ENCODE peak calls at places on chromosomes 1 and 21, in seven cellular contexts. H, O, N, L, E, M and V are unnamed samples.

GRCh38 chr1:24385160-24385939 is 28.2 kb downstream of the STPG1 start:
- DNase-seq in H (no peak), O (no peak), N (peak), L (no peak), E (peak), M (no peak), V (no peak)

GRCh38 chr1:202016022-202016624 is 5.7 kb downstream of the ELF3 start:
- DNase-seq in H (no peak), O (no peak), N (peak), L (peak), E (peak), M (no peak), V (no peak)

GRCh38 chr1:93694039-93694438 is 12.4 kb upstream of the BCAR3 start:
- DNase-seq in H (peak), O (no peak), N (no peak), L (no peak), E (no peak), M (no peak), V (no peak)

GRCh38 chr1:5125208-5125607 is 470.8 kb downstream of the AJAP1 start:
- DNase-seq in H (no peak), O (no peak), N (no peak), L (no peak), E (no peak), M (no peak), V (no peak)

GRCh38 chr1:158864595-158864994 is 33.4 kb downstream of the MNDA start:
- DNase-seq in H (no peak), O (no peak), N (no peak), L (no peak), E (no peak), M (no peak), V (no peak)

GRCh38 chr1:167623951-167624350 is 6.1 kb upstream of the RCSD1 start:
- DNase-seq in H (no peak), O (no peak), N (no peak), L (no peak), E (peak), M (no peak), V (no peak)

GRCh38 chr1:222106369-222106768 is 364.5 kb upstream of the DUSP10 start:
- DNase-seq in H (no peak), O (no peak), N (no peak), L (no peak), E (no peak), M (no peak), V (no peak)

GRCh38 chr1:44681905-44682900 is 7.7 kb downstream of the ARMH1 start:
- DNase-seq in H (no peak), O (no peak), N (no peak), L (no peak), E (no peak), M (no peak), V (no peak)

GRCh38 chr1:9303916-9304315 is 11.2 kb downstream of the SPSB1 start:
- DNase-seq in H (no peak), O (no peak), N (no peak), L (no peak), E (no peak), M (no peak), V (no peak)

GRCh38 chr1:47781171-47781959 is 215.8 kb downstream of the TRABD2B start:
- DNase-seq in H (no peak), O (no peak), N (no peak), L (no peak), E (no peak), M (no peak), V (no peak)

GRCh38 chr1:54866801-54867716 is 19.9 kb downstream of the DHCR24 start:
- DNase-seq in H (no peak), O (no peak), N (no peak), L (no peak), E (no peak), M (no peak), V (no peak)

GRCh38 chr1:54864460-54865208 is 22.4 kb downstream of the DHCR24 start:
- DNase-seq in H (no peak), O (no peak), N (no peak), L (peak), E (no peak), M (no peak), V (no peak)

GRCh38 chr1:54865238-54866073 is 21.5 kb downstream of the DHCR24 start:
- DNase-seq in H (no peak), O (no peak), N (no peak), L (no peak), E (no peak), M (no peak), V (no peak)

GRCh38 chr1:54869173-54869851 is 17.7 kb downstream of the DHCR24 start:
- DNase-seq in H (no peak), O (no peak), N (no peak), L (no peak), E (no peak), M (no peak), V (no peak)

DNA sequence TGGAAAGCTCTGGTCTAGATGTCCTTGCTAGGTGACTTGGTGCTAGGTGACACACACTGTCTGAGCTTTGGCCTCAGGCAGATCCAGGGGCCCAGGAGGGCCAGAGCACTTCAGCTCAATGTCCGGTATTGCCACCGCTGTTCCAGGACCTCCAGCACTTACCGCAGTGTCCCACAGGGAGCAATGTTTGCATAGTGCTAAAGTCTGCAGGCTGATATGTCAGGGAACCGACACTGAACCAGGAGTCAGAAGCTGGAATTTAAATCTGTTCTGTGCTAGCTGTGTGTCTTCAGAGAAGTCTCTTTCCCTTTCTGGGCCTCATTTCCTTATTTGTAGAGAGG is 19.3 kb downstream of the DHCR24 start:
- DNase-seq in H (no peak), O (no peak), N (no peak), L (no peak), E (no peak), M (no peak), V (no peak)
- H3K27ac ChIP-seq in H (peak), O (no peak), N (no peak), L (no peak), E (no peak), M (no peak), V (no peak)

GRCh38 chr1:198693321-198693720 is 54.5 kb downstream of the PTPRC start:
- DNase-seq in H (no peak), O (no peak), N (no peak), L (no peak), E (no peak), M (no peak), V (no peak)
- H3K27ac ChIP-seq in H (no peak), O (no peak), N (no peak), L (no peak), E (no peak), M (no peak), V (no peak)

GRCh38 chr21:22225299-22225698 is 1227.1 kb downstream of the NCAM2 start:
- DNase-seq in H (no peak), O (no peak), N (no peak), L (no peak), E (no peak), M (no peak), V (no peak)

GRCh38 chr21:22235866-22236590 is 1237.8 kb downstream of the NCAM2 start:
- DNase-seq in H (no peak), O (no peak), N (no peak), L (no peak), E (no peak), M (no peak), V (no peak)

DNA sequence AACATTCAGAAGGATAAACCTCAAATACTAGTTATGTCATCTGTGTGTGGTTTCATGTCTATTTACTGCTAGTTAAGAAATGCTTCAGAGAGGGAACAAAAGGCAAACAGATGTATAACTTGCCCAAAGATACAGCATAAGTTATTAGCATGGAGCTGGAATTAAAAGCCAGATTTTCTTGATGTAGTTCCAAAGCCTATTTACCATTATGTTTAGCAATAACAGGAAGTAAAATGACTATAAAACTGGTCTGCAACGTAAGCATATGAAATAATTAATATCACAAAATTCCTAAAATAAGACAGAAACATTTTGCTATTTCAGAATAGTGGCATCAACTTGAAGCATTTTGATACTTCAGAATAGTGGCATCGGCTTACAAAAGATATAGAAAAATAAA is 1232.8 kb downstream of the NCAM2 start:
- DNase-seq in H (no peak), O (no peak), N (no peak), L (no peak), E (no peak), M (no peak), V (no peak)
- H3K27ac ChIP-seq in H (no peak), O (no peak), N (no peak), L (no peak), E (no peak), M (no peak), V (no peak)

GRCh38 chr21:36624105-36624504 is 74.8 kb upstream of the SIM2 start:
- DNase-seq in H (no peak), O (no peak), N (no peak), L (no peak), E (no peak), M (no peak), V (no peak)

GRCh38 chr21:36629061-36629460 is 69.9 kb upstream of the SIM2 start:
- DNase-seq in H (no peak), O (no peak), N (no peak), L (no peak), E (no peak), M (no peak), V (no peak)

GRCh38 chr21:36628096-36628495 is 70.8 kb upstream of the SIM2 start:
- DNase-seq in H (no peak), O (no peak), N (no peak), L (no peak), E (no peak), M (no peak), V (no peak)

GRCh38 chr21:36626791-36627190 is 72.1 kb upstream of the SIM2 start:
- DNase-seq in H (no peak), O (no peak), N (no peak), L (no peak), E (no peak), M (no peak), V (no peak)

GRCh38 chr21:36627242-36627641 is 71.7 kb upstream of the SIM2 start:
- DNase-seq in H (peak), O (no peak), N (peak), L (no peak), E (peak), M (no peak), V (peak)
- H3K27ac ChIP-seq in H (peak), O (no peak), N (no peak), L (no peak), E (no peak), M (no peak), V (peak)